ENCODE peak calls at places on chromosomes 2 and 18, in six cellular contexts. K is cardiac muscle cell, C is heart right ventricle, Q is lower lobe of right lung, I is A549, L is SK-N-SH. U is an unnamed sample.

GRCh38 chr2:38465789-38466127 is 88.7 kb upstream of the ATL2 start:
- DNase-seq in K (peak; percentile 25), C (peak; percentile 23), I (peak; percentile 63), L (peak; percentile 44), Q (no peak), U (peak; percentile 41)

GRCh38 chr2:97735161-97735561 is 21.8 kb downstream of the ZAP70 start:
- DNase-seq in L (no peak), C (no peak), I (no peak), Q (no peak), K (no peak), U (no peak)

GRCh38 chr2:186544255-186544675 is 45.6 kb upstream of the ITGAV start:
- DNase-seq in K (peak; percentile 95), L (no peak), I (peak; percentile 85), C (no peak), Q (no peak), U (no peak)

GRCh38 chr2:1829831-1830230 is 85.5 kb upstream of the PXDN start:
- DNase-seq in Q (no peak), I (no peak), K (no peak), L (no peak), C (no peak), U (no peak)

GRCh38 chr18:58004317-58004716 is 39.7 kb upstream of the NEDD4L start:
- DNase-seq in I (peak; percentile 22), Q (no peak), K (peak; percentile 44), L (no peak), C (no peak), U (no peak)

GRCh38 chr2:190765386-190766173 is 115.0 kb upstream of the GLS start:
- DNase-seq in C (no peak), Q (no peak), I (no peak), L (peak; percentile 39), K (peak; percentile 71), U (no peak)

GRCh38 chr2:26542676-26543505 is 65.0 kb upstream of the OTOF start:
- DNase-seq in C (no peak), K (no peak), I (no peak), L (no peak), Q (no peak), U (peak; percentile 23)

GRCh38 chr2:16008856-16009255 is 68.5 kb downstream of the MYCN start:
- DNase-seq in C (no peak), I (no peak), L (no peak), Q (no peak), K (no peak), U (no peak)

GRCh38 chr2:241617431-241618154 is 19.4 kb downstream of the THAP4 start:
- DNase-seq in L (peak; percentile 45), Q (peak; percentile 61), K (peak; percentile 17), I (no peak), C (peak; percentile 76), U (no peak)

GRCh38 chr2:207619764-207620203 is 5.4 kb downstream of the METTL21A start:
- DNase-seq in K (no peak), C (no peak), Q (no peak), L (no peak), I (no peak), U (no peak)

GRCh38 chr2:72115361-72116080 is 32.1 kb downstream of the CYP26B1 start:
- DNase-seq in Q (peak; percentile 52), L (peak; percentile 46), I (peak; percentile 87), C (no peak), K (peak; percentile 77), U (no peak)

GRCh38 chr2:65231121-65231520 is 3.5 kb downstream of the ACTR2 start:
- DNase-seq in C (no peak), Q (no peak), K (peak; percentile 46), L (no peak), I (no peak), U (no peak)

GRCh38 chr2:183740241-183740640 is 616.0 kb downstream of the NUP35 start:
- DNase-seq in C (no peak), Q (no peak), K (no peak), L (no peak), I (no peak), U (no peak)

GRCh38 chr2:202237787-202238233 is 587 bp downstream of the SUMO1 start:
- DNase-seq in K (peak; percentile 57), Q (peak; percentile 47), C (peak; percentile 28), I (peak; percentile 36), L (peak; percentile 61), U (peak; percentile 24)

GRCh38 chr2:151052850-151053660 is 208.6 kb downstream of the RBM43 start:
- DNase-seq in C (no peak), I (no peak), K (no peak), Q (no peak), L (no peak), U (no peak)

DNA sequence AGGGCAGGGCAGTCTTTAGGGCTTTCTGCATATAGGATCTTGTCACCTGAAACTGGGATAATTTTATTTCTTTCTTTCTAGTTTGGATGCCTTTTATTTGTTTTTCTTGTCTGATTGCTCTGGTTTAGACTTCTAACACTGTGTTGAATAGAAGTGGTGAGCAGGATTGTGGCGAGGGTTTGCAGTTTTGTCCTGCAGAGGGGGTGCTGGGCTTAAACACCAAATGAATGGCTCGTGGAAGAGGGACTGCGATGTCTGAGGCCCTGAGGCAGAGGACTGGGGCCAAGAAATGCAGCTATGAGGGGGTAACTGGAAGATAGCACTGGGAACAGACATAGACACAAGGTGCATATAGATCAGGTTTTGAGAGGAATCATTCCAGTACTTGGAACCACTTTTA is 20.4 kb downstream of the UBE2F start:
- DNase-seq in I (no peak), L (no peak), C (no peak), Q (no peak), K (no peak), U (no peak)
- TF ChIP-seq CTCF in I (no peak), L (no peak), C (no peak), Q (no peak), K (no peak), U (no peak)

DNA sequence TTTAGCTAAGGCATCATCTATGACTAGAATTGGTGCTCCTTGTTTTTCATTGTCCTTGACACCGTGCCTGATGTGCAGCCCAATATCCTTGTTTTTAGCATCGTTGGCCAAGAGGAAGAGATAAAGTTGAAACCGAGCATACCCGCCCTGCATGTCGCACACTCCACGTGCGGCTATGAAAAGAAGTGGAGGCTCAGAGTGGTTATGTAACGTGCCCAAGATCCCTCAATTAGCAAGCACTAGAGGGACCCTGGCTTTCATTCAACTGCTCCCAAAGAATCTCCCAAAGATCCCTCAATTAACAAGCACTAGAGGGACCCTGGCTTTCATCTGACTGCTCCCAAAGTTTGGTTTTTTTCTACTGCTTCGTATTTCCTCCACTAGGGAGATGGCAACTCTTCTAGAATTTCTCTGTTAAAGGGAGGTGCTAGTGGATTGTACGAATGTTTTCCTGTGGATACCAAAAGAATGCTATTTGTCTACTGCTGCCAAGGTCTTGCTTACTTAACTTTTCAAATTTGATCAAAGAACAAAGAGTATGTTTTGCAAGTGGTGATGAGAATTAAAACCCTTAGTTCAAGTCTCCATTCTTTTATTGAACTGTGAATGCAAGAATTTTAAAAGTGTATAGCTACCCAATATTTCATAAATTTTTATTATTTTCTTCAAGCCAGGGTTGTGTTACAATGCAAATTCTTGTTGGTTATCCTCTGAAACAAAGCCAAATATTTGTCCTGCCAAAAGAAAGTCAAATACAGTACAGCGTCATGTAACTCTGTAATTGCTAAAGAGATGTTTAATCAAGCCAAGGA is 92.1 kb downstream of the AOX1 start:
- DNase-seq in I (peak; percentile 37), Q (no peak), C (no peak), L (no peak), K (peak; percentile 91), U (no peak)
- TF ChIP-seq CTCF in I (no peak), Q (no peak), C (no peak), L (no peak), K (peak; percentile 28), U (no peak)

GRCh38 chr2:12045864-12046291 is 299.4 kb downstream of the LPIN1 start:
- DNase-seq in K (no peak), C (no peak), L (no peak), I (no peak), Q (no peak), U (no peak)

GRCh38 chr2:12043131-12043530 is 296.7 kb downstream of the LPIN1 start:
- DNase-seq in K (peak; percentile 30), I (no peak), C (no peak), L (no peak), Q (no peak), U (no peak)

GRCh38 chr2:12047761-12048160 is 301.3 kb downstream of the LPIN1 start:
- DNase-seq in L (no peak), I (no peak), K (no peak), Q (no peak), C (no peak), U (no peak)

GRCh38 chr2:12046641-12047040 is 300.2 kb downstream of the LPIN1 start:
- DNase-seq in Q (no peak), I (no peak), L (no peak), K (peak; percentile 69), C (no peak), U (no peak)

GRCh38 chr2:12044857-12045256 is 298.4 kb downstream of the LPIN1 start:
- DNase-seq in L (no peak), K (no peak), Q (no peak), I (no peak), C (no peak), U (no peak)
- TF ChIP-seq CTCF in L (no peak), K (no peak), Q (no peak), I (no peak), C (no peak), U (no peak)

GRCh38 chr2:216059233-216059834 is 22.3 kb downstream of the PECR start:
- DNase-seq in C (no peak), K (no peak), L (no peak), I (peak; percentile 18), Q (no peak), U (no peak)
- TF ChIP-seq CTCF in C (peak; percentile 22), K (peak; percentile 12), L (peak; percentile 32), I (no peak), Q (peak; percentile 14), U (peak; percentile 18)

DNA sequence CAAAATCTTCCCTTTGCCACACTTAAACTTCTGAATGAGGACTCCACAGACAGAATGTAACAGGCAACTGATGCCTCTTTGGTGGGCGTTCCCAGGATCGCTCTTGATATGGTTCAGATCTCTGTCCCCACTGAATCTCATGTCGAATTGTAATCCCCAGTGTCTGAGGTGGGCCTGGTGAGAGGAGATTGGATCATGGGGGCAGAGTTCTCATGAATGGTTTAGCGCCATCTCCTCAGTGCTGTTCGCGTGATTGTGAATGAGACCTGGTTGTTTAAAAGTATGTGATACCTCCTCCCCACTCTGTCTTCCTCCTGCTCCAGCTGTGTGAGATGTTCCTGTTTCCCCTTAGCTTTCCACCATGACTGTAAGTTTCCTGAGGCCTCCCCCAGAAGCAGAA is 111.1 kb upstream of the SLC66A3 start:
- DNase-seq in I (no peak), Q (no peak), L (no peak), C (no peak), K (no peak), U (no peak)
- TF ChIP-seq CTCF in I (no peak), Q (no peak), L (no peak), C (no peak), K (no peak), U (no peak)

GRCh38 chr18:48680871-48681270 is 142.0 kb downstream of the CTIF start:
- DNase-seq in K (peak; percentile 61), C (peak; percentile 93), L (no peak), Q (peak; percentile 67), I (no peak), U (peak; percentile 84)
- TF ChIP-seq CTCF in K (no peak), C (no peak), L (no peak), Q (no peak), I (no peak), U (peak; percentile 5)

GRCh38 chr18:34287825-34288224 is 63.1 kb upstream of the NOL4 start:
- DNase-seq in C (no peak), I (no peak), K (no peak), Q (no peak), L (no peak), U (no peak)
- TF ChIP-seq CTCF in C (no peak), I (no peak), K (no peak), Q (no peak), L (no peak), U (no peak)

GRCh38 chr2:200404615-200405014 is 98.1 kb downstream of the SPATS2L start:
- DNase-seq in L (no peak), C (no peak), I (no peak), Q (no peak), K (no peak), U (no peak)
- TF ChIP-seq CTCF in L (no peak), C (no peak), I (no peak), Q (no peak), K (no peak), U (no peak)